ENCODE peak calls at places on chromosomes 5 and 9, in eight cellular contexts. One of them, this sample, is unnamed.

GRCh38 chr5:103101079-103101732 is 18.7 kb downstream of the GIN1 start:
- DNase-seq in tibial artery: no peak
- DNase-seq in DND-41: no peak
- DNase-seq in pancreas: no peak
- DNase-seq in adrenal gland: no peak
- DNase-seq in brain microvascular endothelial cell: no peak
- DNase-seq in HFF-Myc: no peak
- DNase-seq in cardiac fibroblast: no peak
- DNase-seq in this sample: no peak

GRCh38 chr9:115191667-115192066 is 73.7 kb upstream of the TNC start:
- DNase-seq in tibial artery: no peak
- DNase-seq in DND-41: no peak
- DNase-seq in pancreas: no peak
- DNase-seq in adrenal gland: no peak
- DNase-seq in brain microvascular endothelial cell: no peak
- DNase-seq in HFF-Myc: no peak
- DNase-seq in cardiac fibroblast: no peak
- DNase-seq in this sample: no peak

GRCh38 chr5:78771260-78772240 is 123.0 kb upstream of the LHFPL2 start:
- DNase-seq in tibial artery: no peak
- DNase-seq in DND-41: peak; percentile 35
- DNase-seq in pancreas: no peak
- DNase-seq in adrenal gland: no peak
- DNase-seq in brain microvascular endothelial cell: no peak
- DNase-seq in HFF-Myc: no peak
- DNase-seq in cardiac fibroblast: peak; percentile 33
- DNase-seq in this sample: no peak

GRCh38 chr9:88660611-88661010 is 125.6 kb downstream of the NXNL2 start:
- DNase-seq in tibial artery: no peak
- DNase-seq in DND-41: peak; percentile 8
- DNase-seq in pancreas: no peak
- DNase-seq in adrenal gland: peak; percentile 31
- DNase-seq in brain microvascular endothelial cell: peak; percentile 57
- DNase-seq in HFF-Myc: no peak
- DNase-seq in cardiac fibroblast: peak; percentile 60
- DNase-seq in this sample: peak; percentile 76

GRCh38 chr5:1298067-1298551 is 3.2 kb upstream of the TERT start:
- DNase-seq in tibial artery: no peak
- DNase-seq in DND-41: no peak
- DNase-seq in pancreas: peak; percentile 29
- DNase-seq in adrenal gland: no peak
- DNase-seq in brain microvascular endothelial cell: no peak
- DNase-seq in HFF-Myc: no peak
- DNase-seq in cardiac fibroblast: no peak
- DNase-seq in this sample: no peak

GRCh38 chr9:93501406-93501805 is 48.0 kb upstream of the FAM120AOS start:
- DNase-seq in tibial artery: no peak
- DNase-seq in DND-41: peak; percentile 13
- DNase-seq in pancreas: no peak
- DNase-seq in adrenal gland: no peak
- DNase-seq in brain microvascular endothelial cell: no peak
- DNase-seq in HFF-Myc: no peak
- DNase-seq in cardiac fibroblast: no peak
- DNase-seq in this sample: peak; percentile 39

GRCh38 chr9:136378171-136379002 is 4.9 kb upstream of the CARD9 start:
- DNase-seq in tibial artery: no peak
- DNase-seq in DND-41: no peak
- DNase-seq in pancreas: no peak
- DNase-seq in adrenal gland: no peak
- DNase-seq in brain microvascular endothelial cell: no peak
- DNase-seq in HFF-Myc: no peak
- DNase-seq in cardiac fibroblast: no peak
- DNase-seq in this sample: no peak

GRCh38 chr5:177093803-177094202 is 7.1 kb downstream of the FGFR4 start:
- DNase-seq in tibial artery: no peak
- DNase-seq in DND-41: no peak
- DNase-seq in pancreas: no peak
- DNase-seq in adrenal gland: no peak
- DNase-seq in brain microvascular endothelial cell: no peak
- DNase-seq in HFF-Myc: no peak
- DNase-seq in cardiac fibroblast: no peak
- DNase-seq in this sample: no peak

GRCh38 chr5:160165137-160166068 is 46.2 kb upstream of the PWWP2A start:
- DNase-seq in tibial artery: peak; percentile 90
- DNase-seq in DND-41: no peak
- DNase-seq in pancreas: peak; percentile 90
- DNase-seq in adrenal gland: peak; percentile 91
- DNase-seq in brain microvascular endothelial cell: peak; percentile 99
- DNase-seq in HFF-Myc: peak; percentile 97
- DNase-seq in cardiac fibroblast: peak; percentile 98
- DNase-seq in this sample: peak; percentile 99

GRCh38 chr9:70609542-70610286 is 195.3 kb upstream of the KLF9 start:
- DNase-seq in tibial artery: peak; percentile 52
- DNase-seq in DND-41: no peak
- DNase-seq in pancreas: no peak
- DNase-seq in adrenal gland: peak; percentile 64
- DNase-seq in brain microvascular endothelial cell: peak; percentile 94
- DNase-seq in HFF-Myc: peak; percentile 91
- DNase-seq in cardiac fibroblast: peak; percentile 91
- DNase-seq in this sample: peak; percentile 94

GRCh38 chr5:142548739-142549275 is 137.1 kb downstream of the FGF1 start:
- DNase-seq in tibial artery: peak; percentile 70
- DNase-seq in DND-41: peak; percentile 66
- DNase-seq in pancreas: no peak
- DNase-seq in adrenal gland: peak; percentile 84
- DNase-seq in brain microvascular endothelial cell: peak; percentile 97
- DNase-seq in HFF-Myc: peak; percentile 92
- DNase-seq in cardiac fibroblast: peak; percentile 98
- DNase-seq in this sample: peak; percentile 98

GRCh38 chr9:79800578-79800977 is 228.8 kb downstream of the TLE4 start:
- DNase-seq in tibial artery: no peak
- DNase-seq in DND-41: no peak
- DNase-seq in pancreas: no peak
- DNase-seq in adrenal gland: no peak
- DNase-seq in brain microvascular endothelial cell: no peak
- DNase-seq in HFF-Myc: no peak
- DNase-seq in cardiac fibroblast: peak; percentile 17
- DNase-seq in this sample: peak; percentile 32

GRCh38 chr5:17401509-17402290 is 96.3 kb upstream of the TAF11L2 start:
- DNase-seq in tibial artery: no peak
- DNase-seq in DND-41: no peak
- DNase-seq in pancreas: no peak
- DNase-seq in adrenal gland: no peak
- DNase-seq in brain microvascular endothelial cell: no peak
- DNase-seq in HFF-Myc: no peak
- DNase-seq in cardiac fibroblast: no peak
- DNase-seq in this sample: no peak

GRCh38 chr9:137049544-137050449 is 3.8 kb upstream of the NPDC1 start:
- DNase-seq in tibial artery: no peak
- DNase-seq in DND-41: peak; percentile 36
- DNase-seq in pancreas: peak; percentile 87
- DNase-seq in adrenal gland: peak; percentile 70
- DNase-seq in brain microvascular endothelial cell: no peak
- DNase-seq in HFF-Myc: no peak
- DNase-seq in cardiac fibroblast: peak; percentile 61
- DNase-seq in this sample: peak; percentile 59

GRCh38 chr5:55600536-55601208 is 65.9 kb upstream of the PLPP1 start:
- DNase-seq in tibial artery: peak; percentile 31
- DNase-seq in DND-41: peak; percentile 46
- DNase-seq in pancreas: no peak
- DNase-seq in adrenal gland: peak; percentile 30
- DNase-seq in brain microvascular endothelial cell: peak; percentile 64
- DNase-seq in HFF-Myc: peak; percentile 74
- DNase-seq in cardiac fibroblast: peak; percentile 79
- DNase-seq in this sample: peak; percentile 91
- H3K4me3 ChIP-seq in tibial artery: peak overlapping the region; percentile 8
- H3K4me3 ChIP-seq in DND-41: no peak overlapping the region
- H3K4me3 ChIP-seq in pancreas: no peak overlapping the region
- H3K4me3 ChIP-seq in adrenal gland: no peak overlapping the region
- H3K4me3 ChIP-seq in brain microvascular endothelial cell: no peak overlapping the region
- H3K4me3 ChIP-seq in HFF-Myc: peak overlapping the region; percentile 8
- H3K4me3 ChIP-seq in cardiac fibroblast: no peak overlapping the region
- H3K4me3 ChIP-seq in this sample: no peak overlapping the region

GRCh38 chr5:181211208-181211607 is 6.2 kb upstream of the TRIM7 start:
- DNase-seq in tibial artery: no peak
- DNase-seq in DND-41: no peak
- DNase-seq in pancreas: no peak
- DNase-seq in adrenal gland: no peak
- DNase-seq in brain microvascular endothelial cell: no peak
- DNase-seq in HFF-Myc: no peak
- DNase-seq in cardiac fibroblast: no peak
- DNase-seq in this sample: no peak
- TF ChIP-seq CTCF in tibial artery: no peak
- TF ChIP-seq CTCF in DND-41: peak; percentile 40
- TF ChIP-seq CTCF in pancreas: no peak
- TF ChIP-seq CTCF in adrenal gland: no peak
- TF ChIP-seq CTCF in brain microvascular endothelial cell: no peak
- TF ChIP-seq CTCF in HFF-Myc: no peak
- TF ChIP-seq CTCF in cardiac fibroblast: no peak
- TF ChIP-seq CTCF in this sample: no peak

GRCh38 chr9:128369024-128369706 is 2.0 kb upstream of the URM1 start:
- DNase-seq in tibial artery: no peak
- DNase-seq in DND-41: no peak
- DNase-seq in pancreas: no peak
- DNase-seq in adrenal gland: no peak
- DNase-seq in brain microvascular endothelial cell: no peak
- DNase-seq in HFF-Myc: no peak
- DNase-seq in cardiac fibroblast: no peak
- DNase-seq in this sample: no peak

GRCh38 chr9:128361981-128362646 is 9.1 kb upstream of the URM1 start:
- DNase-seq in tibial artery: peak; percentile 89
- DNase-seq in DND-41: peak; percentile 68
- DNase-seq in pancreas: peak; percentile 92
- DNase-seq in adrenal gland: peak; percentile 91
- DNase-seq in brain microvascular endothelial cell: peak; percentile 75
- DNase-seq in HFF-Myc: peak; percentile 53
- DNase-seq in cardiac fibroblast: peak; percentile 91
- DNase-seq in this sample: peak; percentile 86

GRCh38 chr9:128361296-128361980 is 9.7 kb upstream of the URM1 start:
- DNase-seq in tibial artery: no peak
- DNase-seq in DND-41: no peak
- DNase-seq in pancreas: no peak
- DNase-seq in adrenal gland: no peak
- DNase-seq in brain microvascular endothelial cell: no peak
- DNase-seq in HFF-Myc: no peak
- DNase-seq in cardiac fibroblast: no peak
- DNase-seq in this sample: no peak

GRCh38 chr9:128362774-128363173 is 8.4 kb upstream of the URM1 start:
- DNase-seq in tibial artery: no peak
- DNase-seq in DND-41: no peak
- DNase-seq in pancreas: no peak
- DNase-seq in adrenal gland: no peak
- DNase-seq in brain microvascular endothelial cell: no peak
- DNase-seq in HFF-Myc: no peak
- DNase-seq in cardiac fibroblast: no peak
- DNase-seq in this sample: no peak

DNA sequence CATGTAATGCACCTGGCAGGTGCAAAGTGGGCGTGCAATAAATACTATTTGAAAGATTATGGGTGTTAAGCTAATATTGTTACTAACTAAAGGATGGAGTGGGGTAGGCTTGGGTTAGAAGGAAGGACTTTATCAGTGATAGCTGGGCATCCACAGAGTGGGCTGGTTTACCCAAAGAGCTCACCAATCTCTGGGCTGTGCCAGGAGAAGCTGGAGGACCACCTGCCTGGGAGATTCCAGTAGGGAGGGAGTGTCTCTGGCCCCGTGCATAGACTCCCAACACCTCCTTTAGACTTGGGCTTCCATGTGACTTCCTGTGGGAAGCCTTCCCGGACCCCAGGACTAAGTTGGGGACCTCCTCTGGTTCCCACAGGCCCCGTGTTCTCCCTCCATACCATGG is 5.6 kb upstream of the URM1 start:
- DNase-seq in tibial artery: no peak
- DNase-seq in DND-41: no peak
- DNase-seq in pancreas: no peak
- DNase-seq in adrenal gland: no peak
- DNase-seq in brain microvascular endothelial cell: no peak
- DNase-seq in HFF-Myc: no peak
- DNase-seq in cardiac fibroblast: no peak
- DNase-seq in this sample: no peak
- H3K4me3 ChIP-seq in tibial artery: peak overlapping the region; percentile 39
- H3K4me3 ChIP-seq in DND-41: peak overlapping the region; percentile 5
- H3K4me3 ChIP-seq in pancreas: no peak overlapping the region
- H3K4me3 ChIP-seq in adrenal gland: no peak overlapping the region
- H3K4me3 ChIP-seq in brain microvascular endothelial cell: no peak overlapping the region
- H3K4me3 ChIP-seq in HFF-Myc: no peak overlapping the region
- H3K4me3 ChIP-seq in cardiac fibroblast: no peak overlapping the region
- H3K4me3 ChIP-seq in this sample: no peak overlapping the region

DNA sequence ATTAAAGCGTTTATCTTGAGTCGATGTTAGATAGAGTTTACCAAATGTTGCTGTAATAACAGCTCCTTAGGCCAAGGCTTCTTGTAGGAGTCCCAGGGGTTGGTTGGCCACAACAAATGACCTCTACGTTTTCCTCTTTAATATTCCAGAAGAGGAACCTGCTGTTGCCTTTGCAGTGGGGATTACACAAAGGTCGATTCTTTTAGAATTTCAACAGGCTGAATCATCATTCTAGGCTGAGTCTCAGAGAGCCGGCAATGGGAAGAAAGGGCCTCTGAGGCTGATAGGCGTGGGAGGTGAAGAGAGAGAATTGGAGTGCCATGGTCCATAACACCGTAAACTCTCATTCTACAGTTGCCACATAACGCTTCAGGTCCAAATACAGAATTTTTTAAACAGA is 405.9 kb upstream of the DAP start:
- DNase-seq in tibial artery: no peak
- DNase-seq in DND-41: no peak
- DNase-seq in pancreas: no peak
- DNase-seq in adrenal gland: peak; percentile 6
- DNase-seq in brain microvascular endothelial cell: no peak
- DNase-seq in HFF-Myc: no peak
- DNase-seq in cardiac fibroblast: no peak
- DNase-seq in this sample: no peak
- TF ChIP-seq CTCF in tibial artery: no peak
- TF ChIP-seq CTCF in DND-41: no peak
- TF ChIP-seq CTCF in pancreas: no peak
- TF ChIP-seq CTCF in adrenal gland: no peak
- TF ChIP-seq CTCF in brain microvascular endothelial cell: no peak
- TF ChIP-seq CTCF in HFF-Myc: no peak
- TF ChIP-seq CTCF in cardiac fibroblast: no peak
- TF ChIP-seq CTCF in this sample: no peak